ENCODE peak calls at places on chromosomes 1 and 21, in four cellular contexts. I is breast epithelium, S is pons, Z is Kasumi-1. X is an unnamed sample.

GRCh38 chr1:25137106-25137505 is 95.2 kb downstream of the SYF2 start:
- DNase-seq in I (no peak), S (no peak), Z (peak; percentile 39), X (no peak)

GRCh38 chr1:31095298-31095981 is 29.9 kb upstream of the PUM1 start:
- DNase-seq in I (no peak), S (no peak), Z (no peak), X (no peak)

GRCh38 chr1:198556969-198557368 is 16.5 kb upstream of the ATP6V1G3 start:
- DNase-seq in I (peak; percentile 28), S (peak; percentile 54), Z (peak; percentile 98), X (no peak)

GRCh38 chr21:36250423-36251075 is 69.4 kb upstream of the MORC3 start:
- DNase-seq in I (no peak), S (no peak), Z (no peak), X (no peak)

GRCh38 chr1:85865183-85865582 is 156.9 kb upstream of the ZNHIT6 start:
- DNase-seq in I (no peak), S (no peak), Z (no peak), X (no peak)

GRCh38 chr1:91755176-91755575 is 130.8 kb downstream of the TGFBR3 start:
- DNase-seq in I (no peak), S (no peak), Z (no peak), X (no peak)

GRCh38 chr1:68355614-68356013 is 94.1 kb downstream of the RPE65 start:
- DNase-seq in I (no peak), S (no peak), Z (no peak), X (no peak)

GRCh38 chr21:30577766-30578165 is 12.4 kb downstream of the KRTAP22-2 start:
- DNase-seq in I (no peak), S (no peak), Z (no peak), X (no peak)

GRCh38 chr1:4379451-4380175 is 274.8 kb upstream of the AJAP1 start:
- DNase-seq in I (no peak), S (no peak), Z (no peak), X (no peak)

GRCh38 chr1:59214764-59215208 is 82.1 kb upstream of the FGGY start:
- DNase-seq in I (no peak), S (no peak), Z (no peak), X (no peak)

GRCh38 chr1:13585996-13586395 is 2.4 kb downstream of the PDPN start:
- DNase-seq in I (no peak), S (no peak), Z (no peak), X (no peak)

GRCh38 chr1:9529190-9529589 is 10.1 kb upstream of the SLC25A33 start:
- DNase-seq in I (no peak), S (peak; percentile 29), Z (no peak), X (no peak)

GRCh38 chr1:121558514-121558913 is 373.7 kb downstream of the SRGAP2C start:
- DNase-seq in I (no peak), S (peak; percentile 55), Z (no peak), X (peak; percentile 51)

GRCh38 chr1:228998179-228998578 is 262.9 kb downstream of the RHOU start:
- DNase-seq in I (no peak), S (no peak), Z (no peak), X (no peak)

GRCh38 chr1:24641646-24642151 is 1.4 kb upstream of the SRRM1 start:
- DNase-seq in I (peak; percentile 48), S (peak; percentile 29), Z (peak; percentile 11), X (no peak)

GRCh38 chr1:234477373-234478151 is 1.4 kb downstream of the TARBP1 start:
- DNase-seq in I (no peak), S (no peak), Z (peak; percentile 48), X (no peak)

GRCh38 chr1:162055062-162055461 is 14.4 kb upstream of the NOS1AP start:
- DNase-seq in I (no peak), S (no peak), Z (no peak), X (peak; percentile 71)

GRCh38 chr1:113508364-113509164 is 118.2 kb downstream of the MAGI3 start:
- DNase-seq in I (no peak), S (no peak), Z (no peak), X (no peak)

GRCh38 chr1:218027152-218027551 is 257.9 kb upstream of the RRP15 start:
- DNase-seq in I (no peak), S (no peak), Z (no peak), X (no peak)

GRCh38 chr1:201594575-201595245 is 55.8 kb downstream of the NAV1 start:
- DNase-seq in I (no peak), S (no peak), Z (peak; percentile 26), X (no peak)

GRCh38 chr1:230797376-230798186 is 50.4 kb downstream of the CAPN9 start:
- DNase-seq in I (peak; percentile 45), S (peak; percentile 93), Z (peak; percentile 56), X (peak; percentile 26)

GRCh38 chr1:30650038-30650958 is 73.1 kb downstream of the MATN1 start:
- DNase-seq in I (no peak), S (no peak), Z (no peak), X (no peak)

GRCh38 chr1:163290025-163290610 is 31.6 kb upstream of the NUF2 start:
- DNase-seq in I (no peak), S (no peak), Z (no peak), X (no peak)

GRCh38 chr1:164440222-164440621 is 118.8 kb upstream of the PBX1 start:
- DNase-seq in I (no peak), S (peak; percentile 62), Z (no peak), X (no peak)

GRCh38 chr1:158506369-158506987 is 34.5 kb downstream of the OR10R2 start:
- DNase-seq in I (no peak), S (no peak), Z (peak; percentile 49), X (no peak)

GRCh38 chr1:10339815-10340214 is 59.0 kb upstream of the PGD start:
- DNase-seq in I (no peak), S (peak; percentile 98), Z (no peak), X (peak; percentile 50)

GRCh38 chr1:114610546-114611245 is 29.3 kb upstream of the BCAS2 start:
- DNase-seq in I (no peak), S (no peak), Z (no peak), X (no peak)

GRCh38 chr21:45161039-45161945 is 86.9 kb downstream of the ADARB1 start:
- DNase-seq in I (peak; percentile 11), S (no peak), Z (no peak), X (no peak)

GRCh38 chr1:37471345-37472231 is 2.8 kb upstream of the ZC3H12A start:
- DNase-seq in I (peak; percentile 75), S (peak; percentile 89), Z (peak; percentile 84), X (peak; percentile 84)

GRCh38 chr1:88973520-88974137 is 18.8 kb downstream of the KYAT3 start:
- DNase-seq in I (no peak), S (peak; percentile 65), Z (peak; percentile 56), X (no peak)

GRCh38 chr1:25707280-25708016 is 90.9 kb downstream of the MAN1C1 start:
- DNase-seq in I (no peak), S (no peak), Z (no peak), X (no peak)

GRCh38 chr1:212595787-212596714 is 12.5 kb upstream of the ATF3 start:
- DNase-seq in I (peak; percentile 59), S (no peak), Z (no peak), X (peak; percentile 97)

GRCh38 chr1:112478314-112478713 is 30.5 kb upstream of the WNT2B start:
- DNase-seq in I (no peak), S (no peak), Z (no peak), X (no peak)

GRCh38 chr1:100866901-100867206 is 27.8 kb downstream of the EXTL2 start:
- DNase-seq in I (no peak), S (no peak), Z (no peak), X (no peak)

GRCh38 chr1:109619655-109620395 is at the start of gene AMPD2:
- DNase-seq in I (peak; percentile 66), S (peak; percentile 51), Z (peak; percentile 73), X (no peak)

GRCh38 chr1:18149113-18149641 is 41.6 kb downstream of the IGSF21 start:
- DNase-seq in I (no peak), S (no peak), Z (no peak), X (peak; percentile 32)

X was measured in kidney epithelial cell.